ENCODE peak calls at places on chromosomes 4 and X, in ten cellular contexts. One of them, this sample, is unnamed.
A peak's percentile ranks its signal among the peaks of the same experiment; 100 is the strongest.

GRCh38 chr4:30722916-30723270 is 2.7 kb downstream of the PCDH7 start:
- DNase-seq in A549: no peak
- DNase-seq in AG09309: no peak
- DNase-seq in astrocyte of the cerebellum: no peak
- DNase-seq in fibroblast of pulmonary artery: no peak
- DNase-seq in cardiac muscle cell: peak; percentile 48
- DNase-seq in K562: no peak
- DNase-seq in spleen: peak; percentile 66
- DNase-seq in MM.1S: no peak
- DNase-seq in fibroblast of lung: peak; percentile 22
- DNase-seq in this sample: no peak

GRCh38 chr4:152045781-152046571 is 285.2 kb upstream of the GATB start:
- DNase-seq in A549: peak; percentile 25
- DNase-seq in AG09309: no peak
- DNase-seq in astrocyte of the cerebellum: no peak
- DNase-seq in fibroblast of pulmonary artery: peak; percentile 4
- DNase-seq in cardiac muscle cell: peak; percentile 79
- DNase-seq in K562: peak; percentile 30
- DNase-seq in spleen: no peak
- DNase-seq in MM.1S: no peak
- DNase-seq in fibroblast of lung: peak; percentile 61
- DNase-seq in this sample: no peak

GRCh38 chr4:59175588-59175987 is 2024.5 kb upstream of the ADGRL3 start:
- DNase-seq in A549: no peak
- DNase-seq in AG09309: no peak
- DNase-seq in astrocyte of the cerebellum: no peak
- DNase-seq in fibroblast of pulmonary artery: no peak
- DNase-seq in cardiac muscle cell: no peak
- DNase-seq in K562: no peak
- DNase-seq in spleen: no peak
- DNase-seq in MM.1S: no peak
- DNase-seq in fibroblast of lung: no peak
- DNase-seq in this sample: no peak

GRCh38 chrX:3216581-3216980 is 129.9 kb downstream of the MXRA5 start:
- DNase-seq in A549: no peak
- DNase-seq in AG09309: no peak
- DNase-seq in astrocyte of the cerebellum: no peak
- DNase-seq in fibroblast of pulmonary artery: no peak
- DNase-seq in cardiac muscle cell: no peak
- DNase-seq in K562: no peak
- DNase-seq in spleen: no peak
- DNase-seq in MM.1S: no peak
- DNase-seq in fibroblast of lung: no peak
- DNase-seq in this sample: no peak

GRCh38 chr4:136748165-136748564 is 784.1 kb downstream of the PCDH18 start:
- DNase-seq in A549: no peak
- DNase-seq in AG09309: no peak
- DNase-seq in astrocyte of the cerebellum: no peak
- DNase-seq in fibroblast of pulmonary artery: no peak
- DNase-seq in cardiac muscle cell: no peak
- DNase-seq in K562: no peak
- DNase-seq in spleen: no peak
- DNase-seq in MM.1S: no peak
- DNase-seq in fibroblast of lung: no peak
- DNase-seq in this sample: no peak

GRCh38 chr4:98222306-98222705 is 38.9 kb upstream of the RAP1GDS1 start:
- DNase-seq in A549: no peak
- DNase-seq in AG09309: no peak
- DNase-seq in astrocyte of the cerebellum: no peak
- DNase-seq in fibroblast of pulmonary artery: no peak
- DNase-seq in cardiac muscle cell: no peak
- DNase-seq in K562: no peak
- DNase-seq in spleen: no peak
- DNase-seq in MM.1S: no peak
- DNase-seq in fibroblast of lung: no peak
- DNase-seq in this sample: no peak

GRCh38 chrX:136710324-136710951 is 62.5 kb downstream of the CD40LG start:
- DNase-seq in A549: no peak
- DNase-seq in AG09309: no peak
- DNase-seq in astrocyte of the cerebellum: no peak
- DNase-seq in fibroblast of pulmonary artery: peak; percentile 50
- DNase-seq in cardiac muscle cell: no peak
- DNase-seq in K562: no peak
- DNase-seq in spleen: no peak
- DNase-seq in MM.1S: peak; percentile 77
- DNase-seq in fibroblast of lung: peak; percentile 32
- DNase-seq in this sample: peak; percentile 19

GRCh38 chrX:10922158-10922557 is 189.0 kb upstream of the HCCS start:
- DNase-seq in A549: no peak
- DNase-seq in AG09309: peak; percentile 63
- DNase-seq in astrocyte of the cerebellum: peak; percentile 53
- DNase-seq in fibroblast of pulmonary artery: peak; percentile 88
- DNase-seq in cardiac muscle cell: no peak
- DNase-seq in K562: no peak
- DNase-seq in spleen: no peak
- DNase-seq in MM.1S: no peak
- DNase-seq in fibroblast of lung: peak; percentile 86
- DNase-seq in this sample: peak; percentile 54

GRCh38 chr4:154527308-154527707 is 22.9 kb downstream of the PLRG1 start:
- DNase-seq in A549: no peak
- DNase-seq in AG09309: no peak
- DNase-seq in astrocyte of the cerebellum: no peak
- DNase-seq in fibroblast of pulmonary artery: no peak
- DNase-seq in cardiac muscle cell: no peak
- DNase-seq in K562: no peak
- DNase-seq in spleen: no peak
- DNase-seq in MM.1S: no peak
- DNase-seq in fibroblast of lung: no peak
- DNase-seq in this sample: no peak

GRCh38 chr4:112519689-112520597 is 4.0 kb upstream of the NEUROG2 start:
- DNase-seq in A549: no peak
- DNase-seq in AG09309: no peak
- DNase-seq in astrocyte of the cerebellum: no peak
- DNase-seq in fibroblast of pulmonary artery: no peak
- DNase-seq in cardiac muscle cell: no peak
- DNase-seq in K562: peak; percentile 32
- DNase-seq in spleen: no peak
- DNase-seq in MM.1S: no peak
- DNase-seq in fibroblast of lung: no peak
- DNase-seq in this sample: no peak

GRCh38 chr4:188781655-188782054 is 642.4 kb downstream of the TRIML1 start:
- DNase-seq in A549: peak; percentile 2
- DNase-seq in AG09309: no peak
- DNase-seq in astrocyte of the cerebellum: no peak
- DNase-seq in fibroblast of pulmonary artery: no peak
- DNase-seq in cardiac muscle cell: peak; percentile 32
- DNase-seq in K562: no peak
- DNase-seq in spleen: no peak
- DNase-seq in MM.1S: peak; percentile 14
- DNase-seq in fibroblast of lung: no peak
- DNase-seq in this sample: no peak

GRCh38 chr4:31370866-31371465 is 650.8 kb downstream of the PCDH7 start:
- DNase-seq in A549: peak; percentile 7
- DNase-seq in AG09309: no peak
- DNase-seq in astrocyte of the cerebellum: peak; percentile 36
- DNase-seq in fibroblast of pulmonary artery: peak; percentile 71
- DNase-seq in cardiac muscle cell: peak; percentile 66
- DNase-seq in K562: peak; percentile 46
- DNase-seq in spleen: no peak
- DNase-seq in MM.1S: peak; percentile 73
- DNase-seq in fibroblast of lung: peak; percentile 31
- DNase-seq in this sample: no peak

GRCh38 chr4:137534516-137534915 is 2.2 kb upstream of the PCDH18 start:
- DNase-seq in A549: no peak
- DNase-seq in AG09309: no peak
- DNase-seq in astrocyte of the cerebellum: no peak
- DNase-seq in fibroblast of pulmonary artery: peak; percentile 65
- DNase-seq in cardiac muscle cell: no peak
- DNase-seq in K562: no peak
- DNase-seq in spleen: no peak
- DNase-seq in MM.1S: no peak
- DNase-seq in fibroblast of lung: peak; percentile 11
- DNase-seq in this sample: no peak

DNA sequence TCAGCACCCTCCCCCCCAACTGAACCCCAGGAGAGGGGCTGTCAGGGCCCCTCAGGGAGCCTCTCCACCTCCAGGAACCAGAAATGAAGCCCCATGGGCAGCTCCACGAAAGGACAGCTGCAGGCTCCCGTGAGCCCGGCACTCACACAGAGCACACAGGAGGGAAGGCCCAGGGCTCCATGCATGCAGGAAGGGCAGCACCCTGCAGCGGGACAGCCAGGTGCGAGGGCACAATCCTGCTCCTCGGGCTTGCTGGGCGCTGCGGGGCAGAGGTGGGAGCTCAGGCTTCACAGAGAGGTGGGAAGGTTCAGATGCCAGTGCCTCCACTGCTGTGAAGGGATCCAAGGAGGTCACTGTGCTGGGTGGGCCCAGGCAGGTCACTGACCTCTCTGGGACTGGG is 90.0 kb downstream of the HMX1 start:
- DNase-seq in A549: no peak
- DNase-seq in AG09309: no peak
- DNase-seq in astrocyte of the cerebellum: no peak
- DNase-seq in fibroblast of pulmonary artery: no peak
- DNase-seq in cardiac muscle cell: no peak
- DNase-seq in K562: no peak
- DNase-seq in spleen: no peak
- DNase-seq in MM.1S: no peak
- DNase-seq in fibroblast of lung: no peak
- DNase-seq in this sample: no peak
- H3K4me3 ChIP-seq in A549: no peak overlapping the region
- H3K4me3 ChIP-seq in AG09309: no peak overlapping the region
- H3K4me3 ChIP-seq in astrocyte of the cerebellum: no peak overlapping the region
- H3K4me3 ChIP-seq in fibroblast of pulmonary artery: no peak overlapping the region
- H3K4me3 ChIP-seq in cardiac muscle cell: no peak overlapping the region
- H3K4me3 ChIP-seq in K562: no peak overlapping the region
- H3K4me3 ChIP-seq in spleen: no peak overlapping the region
- H3K4me3 ChIP-seq in MM.1S: no peak overlapping the region
- H3K4me3 ChIP-seq in fibroblast of lung: no peak overlapping the region
- H3K4me3 ChIP-seq in this sample: no peak overlapping the region

DNA sequence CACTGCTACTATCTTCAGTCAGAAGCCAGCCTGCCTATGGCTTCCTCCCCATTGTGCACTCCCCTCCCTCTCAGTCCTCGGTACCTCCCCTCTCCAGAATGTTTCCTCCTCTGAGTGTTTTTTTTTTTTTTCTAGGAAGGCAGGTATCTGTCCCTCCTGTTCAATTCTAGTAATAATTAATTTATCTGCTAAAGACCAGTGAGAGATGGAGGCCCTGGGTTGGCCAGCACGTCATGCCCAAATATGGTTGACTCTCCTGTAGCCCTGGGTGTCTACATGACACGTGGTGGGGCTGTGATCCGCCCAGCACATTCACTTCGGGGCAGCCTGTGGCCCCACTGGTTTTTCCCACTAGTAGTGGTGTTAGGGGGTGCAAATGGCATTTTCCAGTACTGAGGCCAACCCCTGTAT is 1.8 kb downstream of the FLNA start:
- DNase-seq in A549: peak; percentile 27
- DNase-seq in AG09309: no peak
- DNase-seq in astrocyte of the cerebellum: no peak
- DNase-seq in fibroblast of pulmonary artery: no peak
- DNase-seq in cardiac muscle cell: peak; percentile 49
- DNase-seq in K562: peak; percentile 38
- DNase-seq in spleen: no peak
- DNase-seq in MM.1S: no peak
- DNase-seq in fibroblast of lung: peak; percentile 63
- DNase-seq in this sample: no peak
- H3K4me3 ChIP-seq in A549: no peak overlapping the region
- H3K4me3 ChIP-seq in AG09309: no peak overlapping the region
- H3K4me3 ChIP-seq in astrocyte of the cerebellum: peak overlapping the region; percentile 76
- H3K4me3 ChIP-seq in fibroblast of pulmonary artery: peak overlapping the region; percentile 55
- H3K4me3 ChIP-seq in cardiac muscle cell: no peak overlapping the region
- H3K4me3 ChIP-seq in K562: no peak overlapping the region
- H3K4me3 ChIP-seq in spleen: no peak overlapping the region
- H3K4me3 ChIP-seq in MM.1S: no peak overlapping the region
- H3K4me3 ChIP-seq in fibroblast of lung: no peak overlapping the region
- H3K4me3 ChIP-seq in this sample: no peak overlapping the region

GRCh38 chr4:143699331-143700059 is 980 bp downstream of the FREM3 start:
- DNase-seq in A549: no peak
- DNase-seq in AG09309: no peak
- DNase-seq in astrocyte of the cerebellum: no peak
- DNase-seq in fibroblast of pulmonary artery: no peak
- DNase-seq in cardiac muscle cell: no peak
- DNase-seq in K562: no peak
- DNase-seq in spleen: peak; percentile 63
- DNase-seq in MM.1S: no peak
- DNase-seq in fibroblast of lung: no peak
- DNase-seq in this sample: no peak

GRCh38 chr4:143700420-143701352 is at the start of gene FREM3:
- DNase-seq in A549: no peak
- DNase-seq in AG09309: no peak
- DNase-seq in astrocyte of the cerebellum: no peak
- DNase-seq in fibroblast of pulmonary artery: peak; percentile 3
- DNase-seq in cardiac muscle cell: peak; percentile 26
- DNase-seq in K562: no peak
- DNase-seq in spleen: peak; percentile 76
- DNase-seq in MM.1S: no peak
- DNase-seq in fibroblast of lung: no peak
- DNase-seq in this sample: no peak

GRCh38 chr4:143701365-143701764 is 890 bp upstream of the FREM3 start:
- DNase-seq in A549: no peak
- DNase-seq in AG09309: no peak
- DNase-seq in astrocyte of the cerebellum: no peak
- DNase-seq in fibroblast of pulmonary artery: no peak
- DNase-seq in cardiac muscle cell: no peak
- DNase-seq in K562: no peak
- DNase-seq in spleen: no peak
- DNase-seq in MM.1S: peak; percentile 77
- DNase-seq in fibroblast of lung: no peak
- DNase-seq in this sample: no peak

DNA sequence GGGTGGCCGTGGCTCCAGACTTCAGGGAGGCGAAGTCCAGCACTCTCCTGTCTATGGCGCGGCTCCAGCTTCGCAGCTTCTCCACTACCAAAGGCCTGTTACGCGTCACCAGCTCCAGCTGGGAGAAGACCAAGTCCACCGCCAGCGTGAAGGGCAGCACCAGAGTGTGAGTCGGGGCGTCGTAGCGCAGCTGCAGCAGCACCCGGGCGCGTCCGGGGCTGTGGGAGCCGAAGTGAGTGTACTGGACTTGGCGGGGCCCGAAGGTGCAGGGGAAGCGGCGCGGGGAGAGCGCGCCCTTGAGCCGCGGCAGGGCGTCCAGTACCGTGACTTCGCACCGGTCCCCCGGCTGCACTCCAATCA is 435 bp downstream of the FREM3 start:
- DNase-seq in A549: no peak
- DNase-seq in AG09309: no peak
- DNase-seq in astrocyte of the cerebellum: peak; percentile 8
- DNase-seq in fibroblast of pulmonary artery: peak; percentile 18
- DNase-seq in cardiac muscle cell: peak; percentile 29
- DNase-seq in K562: no peak
- DNase-seq in spleen: peak; percentile 67
- DNase-seq in MM.1S: no peak
- DNase-seq in fibroblast of lung: peak; percentile 16
- DNase-seq in this sample: no peak
- H3K4me3 ChIP-seq in A549: no peak overlapping the region
- H3K4me3 ChIP-seq in AG09309: no peak overlapping the region
- H3K4me3 ChIP-seq in astrocyte of the cerebellum: peak overlapping the region; percentile 25
- H3K4me3 ChIP-seq in fibroblast of pulmonary artery: no peak overlapping the region
- H3K4me3 ChIP-seq in cardiac muscle cell: peak overlapping the region; percentile 26
- H3K4me3 ChIP-seq in K562: no peak overlapping the region
- H3K4me3 ChIP-seq in spleen: peak overlapping the region; percentile 19
- H3K4me3 ChIP-seq in MM.1S: peak overlapping the region; percentile 75
- H3K4me3 ChIP-seq in fibroblast of lung: no peak overlapping the region
- H3K4me3 ChIP-seq in this sample: peak overlapping the region; percentile 2

GRCh38 chrX:40153335-40154221 is 55.8 kb upstream of the BCOR start:
- DNase-seq in A549: peak; percentile 35
- DNase-seq in AG09309: no peak
- DNase-seq in astrocyte of the cerebellum: no peak
- DNase-seq in fibroblast of pulmonary artery: peak; percentile 44
- DNase-seq in cardiac muscle cell: peak; percentile 68
- DNase-seq in K562: peak; percentile 75
- DNase-seq in spleen: peak; percentile 88
- DNase-seq in MM.1S: peak; percentile 59
- DNase-seq in fibroblast of lung: no peak
- DNase-seq in this sample: no peak
- H3K4me3 ChIP-seq in A549: peak overlapping the region; percentile 64
- H3K4me3 ChIP-seq in AG09309: peak overlapping the region; percentile 17
- H3K4me3 ChIP-seq in astrocyte of the cerebellum: peak overlapping the region; percentile 23
- H3K4me3 ChIP-seq in fibroblast of pulmonary artery: peak overlapping the region; percentile 36
- H3K4me3 ChIP-seq in cardiac muscle cell: peak overlapping the region; percentile 43
- H3K4me3 ChIP-seq in K562: peak overlapping the region; percentile 45
- H3K4me3 ChIP-seq in spleen: peak overlapping the region; percentile 42
- H3K4me3 ChIP-seq in MM.1S: peak overlapping the region; percentile 60
- H3K4me3 ChIP-seq in fibroblast of lung: peak overlapping the region; percentile 8
- H3K4me3 ChIP-seq in this sample: peak overlapping the region; percentile 38